ENCODE peak calls at places on chromosome 19, in four cellular contexts. K is tibial artery, C is psoas muscle, L is endodermal cell. Q is an unnamed sample.

GRCh38 chr19:42065051-42065450 is 5.0 kb downstream of the GRIK5 start:
- DNase-seq in K (no peak), C (no peak), L (no peak), Q (no peak)

GRCh38 chr19:41740415-41741243 is 14.7 kb upstream of the CEACAM6 start:
- DNase-seq in K (no peak), C (no peak), L (no peak), Q (no peak)

GRCh38 chr19:42421591-42422031 is 5.6 kb downstream of the LIPE start:
- DNase-seq in K (no peak), C (no peak), L (no peak), Q (no peak)

GRCh38 chr19:11457115-11457514 is 21.7 kb downstream of the PRKCSH start:
- DNase-seq in K (no peak), C (no peak), L (peak; percentile 60), Q (no peak)

GRCh38 chr19:39407644-39408391 is 1.2 kb downstream of the ZFP36 start:
- DNase-seq in K (no peak), C (peak; percentile 51), L (peak; percentile 58), Q (no peak)

GRCh38 chr19:57642396-57643046 is 9.6 kb downstream of the ZNF211 start:
- DNase-seq in K (no peak), C (no peak), L (no peak), Q (no peak)

GRCh38 chr19:10690351-10690781 is 10.9 kb upstream of the QTRT1 start:
- DNase-seq in K (peak; percentile 76), C (no peak), L (no peak), Q (no peak)

GRCh38 chr19:55370305-55370988 is at the start of gene IL11:
- DNase-seq in K (no peak), C (no peak), L (peak; percentile 70), Q (no peak)

GRCh38 chr19:40530091-40530901 is 46.4 kb upstream of the SHKBP1 start:
- DNase-seq in K (no peak), C (no peak), L (peak; percentile 91), Q (no peak)

GRCh38 chr19:6476155-6476895 is 5.3 kb downstream of the DENND1C start:
- DNase-seq in K (no peak), C (peak; percentile 65), L (peak; percentile 100), Q (no peak)

GRCh38 chr19:23321953-23322549 is 71.9 kb upstream of the ZNF724 start:
- DNase-seq in K (no peak), C (no peak), L (no peak), Q (no peak)

GRCh38 chr19:47075179-47075811 is 26.9 kb upstream of the TMEM160 start:
- DNase-seq in K (no peak), C (no peak), L (no peak), Q (no peak)

GRCh38 chr19:40191836-40192646 is 815 bp downstream of the MAP3K10 start:
- DNase-seq in K (no peak), C (peak; percentile 35), L (peak; percentile 91), Q (no peak)

GRCh38 chr19:38032151-38032550 is 125.1 kb downstream of the SIPA1L3 start:
- DNase-seq in K (no peak), C (no peak), L (no peak), Q (no peak)

GRCh38 chr19:12838182-12838890 is at the start of gene MAST1:
- DNase-seq in K (no peak), C (peak; percentile 24), L (peak; percentile 87), Q (no peak)

GRCh38 chr19:51030631-51031030 is 4.2 kb downstream of the KLK12 start:
- DNase-seq in K (no peak), C (no peak), L (no peak), Q (no peak)

GRCh38 chr19:40147693-40148347 is 43.4 kb upstream of the MAP3K10 start:
- DNase-seq in K (peak; percentile 57), C (no peak), L (no peak), Q (peak; percentile 59)

GRCh38 chr19:46015080-46015960 is 7.5 kb downstream of the PGLYRP1 start:
- DNase-seq in K (no peak), C (peak; percentile 54), L (peak; percentile 97), Q (no peak)

GRCh38 chr19:54431255-54431838 is 16.1 kb downstream of the TTYH1 start:
- DNase-seq in K (no peak), C (no peak), L (no peak), Q (no peak)

GRCh38 chr19:14473073-14473790 is 1.9 kb downstream of the PTGER1 start:
- DNase-seq in K (no peak), C (no peak), L (no peak), Q (no peak)

GRCh38 chr19:5803752-5804515 is 933 bp upstream of the NRTN start:
- DNase-seq in K (peak; percentile 82), C (peak; percentile 82), L (peak; percentile 99), Q (peak; percentile 72)

GRCh38 chr19:14661372-14661924 is 13.2 kb downstream of the ADGRE3 start:
- DNase-seq in K (no peak), C (no peak), L (no peak), Q (no peak)

GRCh38 chr19:5091576-5092215 is 122.8 kb downstream of the KDM4B start:
- DNase-seq in K (peak; percentile 79), C (peak; percentile 43), L (no peak), Q (no peak)

GRCh38 chr19:4414800-4415251 is 12.4 kb downstream of the CHAF1A start:
- DNase-seq in K (no peak), C (no peak), L (peak; percentile 83), Q (no peak)

GRCh38 chr19:41595890-41596280 is 19.9 kb downstream of the CEACAM21 start:
- DNase-seq in K (no peak), C (no peak), L (no peak), Q (peak; percentile 28)

GRCh38 chr19:49845433-49845832 is 5.5 kb upstream of the PTOV1 start:
- DNase-seq in K (no peak), C (no peak), L (no peak), Q (no peak)

GRCh38 chr19:28644261-28644660 is 568.7 kb downstream of the UQCRFS1 start:
- DNase-seq in K (no peak), C (no peak), L (no peak), Q (no peak)

GRCh38 chr19:28207244-28207643 is 1005.7 kb downstream of the UQCRFS1 start:
- DNase-seq in K (no peak), C (no peak), L (no peak), Q (no peak)

GRCh38 chr19:13839193-13839937 is 37.6 kb upstream of the NANOS3 start:
- DNase-seq in K (peak; percentile 96), C (peak; percentile 93), L (peak; percentile 88), Q (peak; percentile 90)

GRCh38 chr19:35347171-35347929 is at the start of gene FFAR1:
- DNase-seq in K (peak; percentile 48), C (no peak), L (peak; percentile 13), Q (no peak)

GRCh38 chr19:54164369-54165068 is 5.0 kb upstream of the LENG1 start:
- DNase-seq in K (no peak), C (no peak), L (peak; percentile 99), Q (peak; percentile 68)

DNA sequence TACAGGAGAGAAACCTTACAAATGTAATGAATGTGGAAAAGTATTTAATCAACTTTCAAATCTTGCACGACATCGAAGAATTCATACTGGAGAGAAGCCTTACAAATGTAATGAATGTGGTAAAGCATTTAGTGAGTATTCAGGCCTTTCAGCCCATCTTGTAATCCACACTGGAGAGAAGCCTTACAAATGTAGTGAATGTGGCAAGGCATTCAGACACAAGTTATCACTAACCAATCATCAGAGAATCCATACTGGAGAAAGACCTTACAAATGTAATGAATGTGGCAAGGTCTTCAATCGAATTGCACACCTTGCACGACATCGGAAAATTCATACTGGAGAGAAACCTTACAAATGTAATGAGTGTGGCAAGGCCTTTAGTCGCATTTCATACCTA is 13.6 kb upstream of the ZNF610 start:
- DNase-seq in K (no peak), C (no peak), L (no peak), Q (no peak)
- H3K9me3 ChIP-seq in K (peaks cover 100% of the 10 kb centered on the region), C (peaks cover 98% of the 10 kb centered on the region), L (peaks cover 100% of the 10 kb centered on the region), Q (peaks cover 99% of the 10 kb centered on the region)

GRCh38 chr19:34259367-34259865 is 5.1 kb downstream of the GARRE1 start:
- DNase-seq in K (no peak), C (no peak), L (no peak), Q (no peak)

GRCh38 chr19:34257559-34257924 is 3.2 kb downstream of the GARRE1 start:
- DNase-seq in K (no peak), C (no peak), L (no peak), Q (no peak)

GRCh38 chr19:34255546-34255945 is 1.2 kb downstream of the GARRE1 start:
- DNase-seq in K (no peak), C (no peak), L (no peak), Q (no peak)

GRCh38 chr19:34254552-34255432 is at the start of gene GARRE1:
- DNase-seq in K (no peak), C (peak; percentile 50), L (peak; percentile 77), Q (no peak)

GRCh38 chr19:34256835-34257558 is 2.6 kb downstream of the GARRE1 start:
- DNase-seq in K (no peak), C (no peak), L (no peak), Q (no peak)
- H3K27ac ChIP-seq in K (peak overlapping the region; percentile 6), C (peak overlapping the region; percentile 100), L (no peak overlapping the region), Q (no peak overlapping the region)

GRCh38 chr19:15779756-15780476 is 7.5 kb upstream of the OR10H5 start:
- DNase-seq in K (peak; percentile 82), C (peak; percentile 67), L (no peak), Q (peak; percentile 82)

GRCh38 chr19:15776991-15777787 is 10.3 kb upstream of the OR10H5 start:
- DNase-seq in K (no peak), C (no peak), L (no peak), Q (no peak)

GRCh38 chr19:15780595-15781418 is 6.7 kb upstream of the OR10H5 start:
- DNase-seq in K (no peak), C (no peak), L (no peak), Q (no peak)

GRCh38 chr19:15776264-15776663 is 11.2 kb upstream of the OR10H5 start:
- DNase-seq in K (no peak), C (no peak), L (no peak), Q (no peak)

DNA sequence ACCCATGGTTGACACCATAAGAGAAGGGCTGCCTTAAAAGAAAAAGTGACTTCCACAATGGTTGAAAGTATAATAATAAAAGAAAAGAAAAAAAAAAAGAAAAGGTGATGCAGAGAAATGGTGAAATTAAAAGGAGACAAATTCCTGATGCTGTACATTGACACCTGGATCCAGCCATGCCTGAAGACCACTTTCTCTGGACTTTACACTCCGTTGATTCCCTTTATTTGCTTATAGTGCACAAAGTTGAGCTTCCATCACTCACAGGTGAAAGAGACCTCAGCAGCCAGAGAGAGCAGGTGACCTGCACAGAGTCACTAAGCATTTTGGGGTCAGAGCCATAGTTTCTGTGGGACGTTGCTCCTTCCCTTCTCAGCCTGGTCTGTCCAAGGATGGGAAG is 12.2 kb upstream of the OR10H5 start:
- DNase-seq in K (no peak), C (no peak), L (no peak), Q (no peak)
- H3K9me3 ChIP-seq in K (no peaks in the 10 kb centered on the region), C (no peaks in the 10 kb centered on the region), L (peaks cover 61% of the 10 kb centered on the region), Q (no peaks in the 10 kb centered on the region)

GRCh38 chr19:18203408-18203862 is 407 bp downstream of the RAB3A start:
- DNase-seq in K (no peak), C (peak; percentile 53), L (no peak), Q (no peak)
- H3K27ac ChIP-seq in K (peak overlapping the region; percentile 38), C (peak overlapping the region; percentile 30), L (no peak overlapping the region), Q (peak overlapping the region; percentile 86)

Q was measured in right atrium auricular region.